ENCODE peak calls at places on chromosomes 5 and 9, in eight cellular contexts. One of them, this sample, is unnamed.

GRCh38 chr5:110333384-110333783 is 393.1 kb downstream of the TMEM232 start:
- DNase-seq in body of pancreas: no peak
- DNase-seq in endothelial cell of umbilical vein: no peak
- DNase-seq in NB4: peak; percentile 36
- DNase-seq in gastrocnemius medialis: no peak
- DNase-seq in adrenal gland: no peak
- DNase-seq in transverse colon: no peak
- DNase-seq in stomach: no peak
- DNase-seq in this sample: no peak

GRCh38 chr9:99431103-99431502 is 209.0 kb downstream of the SEC61B start:
- DNase-seq in body of pancreas: no peak
- DNase-seq in endothelial cell of umbilical vein: peak; percentile 87
- DNase-seq in NB4: no peak
- DNase-seq in gastrocnemius medialis: no peak
- DNase-seq in adrenal gland: no peak
- DNase-seq in transverse colon: no peak
- DNase-seq in stomach: no peak
- DNase-seq in this sample: no peak

GRCh38 chr5:39986614-39987013 is 561.8 kb upstream of the DAB2 start:
- DNase-seq in body of pancreas: no peak
- DNase-seq in endothelial cell of umbilical vein: peak; percentile 4
- DNase-seq in NB4: no peak
- DNase-seq in gastrocnemius medialis: no peak
- DNase-seq in adrenal gland: no peak
- DNase-seq in transverse colon: no peak
- DNase-seq in stomach: no peak
- DNase-seq in this sample: no peak

GRCh38 chr5:170300361-170301013 is 2.9 kb upstream of the LCP2 start:
- DNase-seq in body of pancreas: no peak
- DNase-seq in endothelial cell of umbilical vein: no peak
- DNase-seq in NB4: peak; percentile 78
- DNase-seq in gastrocnemius medialis: peak; percentile 27
- DNase-seq in adrenal gland: no peak
- DNase-seq in transverse colon: no peak
- DNase-seq in stomach: no peak
- DNase-seq in this sample: no peak

GRCh38 chr9:125631391-125632085 is 75.5 kb downstream of the MAPKAP1 start:
- DNase-seq in body of pancreas: no peak
- DNase-seq in endothelial cell of umbilical vein: peak; percentile 73
- DNase-seq in NB4: peak; percentile 55
- DNase-seq in gastrocnemius medialis: no peak
- DNase-seq in adrenal gland: peak; percentile 37
- DNase-seq in transverse colon: peak; percentile 20
- DNase-seq in stomach: no peak
- DNase-seq in this sample: peak; percentile 51

GRCh38 chr9:99092643-99093491 is 12.0 kb upstream of the TGFBR1 start:
- DNase-seq in body of pancreas: no peak
- DNase-seq in endothelial cell of umbilical vein: no peak
- DNase-seq in NB4: no peak
- DNase-seq in gastrocnemius medialis: no peak
- DNase-seq in adrenal gland: no peak
- DNase-seq in transverse colon: no peak
- DNase-seq in stomach: no peak
- DNase-seq in this sample: peak; percentile 70

GRCh38 chr9:83596899-83597504 is 25.9 kb upstream of the IDNK start:
- DNase-seq in body of pancreas: peak; percentile 55
- DNase-seq in endothelial cell of umbilical vein: peak; percentile 31
- DNase-seq in NB4: peak; percentile 54
- DNase-seq in gastrocnemius medialis: no peak
- DNase-seq in adrenal gland: peak; percentile 51
- DNase-seq in transverse colon: peak; percentile 29
- DNase-seq in stomach: no peak
- DNase-seq in this sample: peak; percentile 38

GRCh38 chr9:21810388-21810787 is 8.0 kb downstream of the MTAP start:
- DNase-seq in body of pancreas: no peak
- DNase-seq in endothelial cell of umbilical vein: no peak
- DNase-seq in NB4: no peak
- DNase-seq in gastrocnemius medialis: no peak
- DNase-seq in adrenal gland: no peak
- DNase-seq in transverse colon: no peak
- DNase-seq in stomach: no peak
- DNase-seq in this sample: no peak

GRCh38 chr5:87733918-87734317 is 321.2 kb upstream of the CCNH start:
- DNase-seq in body of pancreas: no peak
- DNase-seq in endothelial cell of umbilical vein: no peak
- DNase-seq in NB4: no peak
- DNase-seq in gastrocnemius medialis: no peak
- DNase-seq in adrenal gland: no peak
- DNase-seq in transverse colon: no peak
- DNase-seq in stomach: no peak
- DNase-seq in this sample: no peak

GRCh38 chr5:160423025-160423554 is 1.4 kb downstream of the PTTG1 start:
- DNase-seq in body of pancreas: no peak
- DNase-seq in endothelial cell of umbilical vein: no peak
- DNase-seq in NB4: no peak
- DNase-seq in gastrocnemius medialis: no peak
- DNase-seq in adrenal gland: no peak
- DNase-seq in transverse colon: no peak
- DNase-seq in stomach: no peak
- DNase-seq in this sample: peak; percentile 43

GRCh38 chr9:33393581-33393980 is 8.8 kb downstream of the AQP7 start:
- DNase-seq in body of pancreas: peak; percentile 31
- DNase-seq in endothelial cell of umbilical vein: no peak
- DNase-seq in NB4: no peak
- DNase-seq in gastrocnemius medialis: peak; percentile 52
- DNase-seq in adrenal gland: no peak
- DNase-seq in transverse colon: no peak
- DNase-seq in stomach: no peak
- DNase-seq in this sample: no peak

GRCh38 chr5:52791366-52791765 is 3.6 kb downstream of the ITGA1 start:
- DNase-seq in body of pancreas: no peak
- DNase-seq in endothelial cell of umbilical vein: no peak
- DNase-seq in NB4: no peak
- DNase-seq in gastrocnemius medialis: no peak
- DNase-seq in adrenal gland: no peak
- DNase-seq in transverse colon: no peak
- DNase-seq in stomach: no peak
- DNase-seq in this sample: no peak

GRCh38 chr5:99644822-99645221 is 716.0 kb upstream of the CHD1 start:
- DNase-seq in body of pancreas: no peak
- DNase-seq in endothelial cell of umbilical vein: no peak
- DNase-seq in NB4: no peak
- DNase-seq in gastrocnemius medialis: no peak
- DNase-seq in adrenal gland: no peak
- DNase-seq in transverse colon: no peak
- DNase-seq in stomach: no peak
- DNase-seq in this sample: no peak

GRCh38 chr9:122058707-122059106 is 34.4 kb downstream of the TTLL11 start:
- DNase-seq in body of pancreas: no peak
- DNase-seq in endothelial cell of umbilical vein: no peak
- DNase-seq in NB4: no peak
- DNase-seq in gastrocnemius medialis: no peak
- DNase-seq in adrenal gland: no peak
- DNase-seq in transverse colon: no peak
- DNase-seq in stomach: no peak
- DNase-seq in this sample: no peak

GRCh38 chr5:157744055-157745011 is 821 bp downstream of the LSM11 start:
- DNase-seq in body of pancreas: peak; percentile 26
- DNase-seq in endothelial cell of umbilical vein: peak; percentile 32
- DNase-seq in NB4: peak; percentile 53
- DNase-seq in gastrocnemius medialis: no peak
- DNase-seq in adrenal gland: peak; percentile 32
- DNase-seq in transverse colon: peak; percentile 23
- DNase-seq in stomach: no peak
- DNase-seq in this sample: peak; percentile 83

GRCh38 chr9:125646222-125647100 is 60.5 kb downstream of the MAPKAP1 start:
- DNase-seq in body of pancreas: no peak
- DNase-seq in endothelial cell of umbilical vein: peak; percentile 58
- DNase-seq in NB4: no peak
- DNase-seq in gastrocnemius medialis: no peak
- DNase-seq in adrenal gland: no peak
- DNase-seq in transverse colon: no peak
- DNase-seq in stomach: no peak
- DNase-seq in this sample: no peak

GRCh38 chr5:144566747-144567415 is 396.2 kb downstream of the KCTD16 start:
- DNase-seq in body of pancreas: no peak
- DNase-seq in endothelial cell of umbilical vein: no peak
- DNase-seq in NB4: no peak
- DNase-seq in gastrocnemius medialis: no peak
- DNase-seq in adrenal gland: no peak
- DNase-seq in transverse colon: no peak
- DNase-seq in stomach: no peak
- DNase-seq in this sample: no peak

GRCh38 chr9:129610473-129611301 is 10.2 kb downstream of the C9orf50 start:
- DNase-seq in body of pancreas: peak; percentile 82
- DNase-seq in endothelial cell of umbilical vein: peak; percentile 64
- DNase-seq in NB4: peak; percentile 71
- DNase-seq in gastrocnemius medialis: peak; percentile 60
- DNase-seq in adrenal gland: peak; percentile 80
- DNase-seq in transverse colon: peak; percentile 82
- DNase-seq in stomach: peak; percentile 82
- DNase-seq in this sample: peak; percentile 55
- TF ChIP-seq POLR2A in body of pancreas: no peak
- TF ChIP-seq POLR2A in endothelial cell of umbilical vein: no peak
- TF ChIP-seq POLR2A in NB4: no peak
- TF ChIP-seq POLR2A in gastrocnemius medialis: no peak
- TF ChIP-seq POLR2A in adrenal gland: no peak
- TF ChIP-seq POLR2A in transverse colon: peak; percentile 13
- TF ChIP-seq POLR2A in stomach: no peak
- TF ChIP-seq POLR2A in this sample: no peak

DNA sequence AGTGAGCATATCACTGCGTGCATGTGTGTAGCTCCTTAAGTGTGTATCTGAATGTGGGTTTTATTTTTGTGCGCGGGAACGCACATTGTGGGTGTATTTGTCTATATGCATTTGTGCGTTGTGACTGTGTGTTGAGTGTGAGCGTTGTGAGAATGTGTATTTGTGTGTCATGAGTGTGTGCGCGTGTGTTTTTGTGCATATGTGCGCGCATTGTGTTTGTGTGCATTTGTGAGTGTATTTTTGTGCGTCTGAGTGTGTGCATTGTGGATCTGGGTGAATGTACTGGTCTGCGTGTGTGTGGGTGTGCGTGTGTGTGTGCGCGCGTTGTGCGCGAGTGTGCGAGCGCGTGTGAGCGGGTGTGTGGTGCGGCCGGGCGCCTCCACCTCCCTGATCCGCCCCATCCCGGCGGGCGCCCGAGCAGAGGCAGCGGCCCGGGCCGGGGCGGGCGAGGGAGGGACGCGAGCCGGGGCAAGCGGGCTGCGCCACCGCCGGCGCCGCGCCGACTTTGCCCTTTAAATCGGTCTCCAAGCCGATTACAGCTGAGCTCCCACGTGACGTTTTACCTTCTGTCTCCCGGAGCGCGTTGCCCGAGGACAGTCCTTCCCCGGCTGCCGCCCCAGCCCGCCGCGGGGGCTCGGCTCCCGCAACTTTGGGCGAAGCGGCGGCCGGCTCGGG is at the start of gene RASGRF2:
- DNase-seq in body of pancreas: no peak
- DNase-seq in endothelial cell of umbilical vein: peak; percentile 11
- DNase-seq in NB4: no peak
- DNase-seq in gastrocnemius medialis: no peak
- DNase-seq in adrenal gland: peak; percentile 18
- DNase-seq in transverse colon: peak; percentile 49
- DNase-seq in stomach: peak; percentile 26
- DNase-seq in this sample: peak; percentile 7
- TF ChIP-seq POLR2A in body of pancreas: no peak
- TF ChIP-seq POLR2A in endothelial cell of umbilical vein: no peak
- TF ChIP-seq POLR2A in NB4: no peak
- TF ChIP-seq POLR2A in gastrocnemius medialis: peak; percentile 47
- TF ChIP-seq POLR2A in adrenal gland: no peak
- TF ChIP-seq POLR2A in transverse colon: no peak
- TF ChIP-seq POLR2A in stomach: no peak
- TF ChIP-seq POLR2A in this sample: no peak

DNA sequence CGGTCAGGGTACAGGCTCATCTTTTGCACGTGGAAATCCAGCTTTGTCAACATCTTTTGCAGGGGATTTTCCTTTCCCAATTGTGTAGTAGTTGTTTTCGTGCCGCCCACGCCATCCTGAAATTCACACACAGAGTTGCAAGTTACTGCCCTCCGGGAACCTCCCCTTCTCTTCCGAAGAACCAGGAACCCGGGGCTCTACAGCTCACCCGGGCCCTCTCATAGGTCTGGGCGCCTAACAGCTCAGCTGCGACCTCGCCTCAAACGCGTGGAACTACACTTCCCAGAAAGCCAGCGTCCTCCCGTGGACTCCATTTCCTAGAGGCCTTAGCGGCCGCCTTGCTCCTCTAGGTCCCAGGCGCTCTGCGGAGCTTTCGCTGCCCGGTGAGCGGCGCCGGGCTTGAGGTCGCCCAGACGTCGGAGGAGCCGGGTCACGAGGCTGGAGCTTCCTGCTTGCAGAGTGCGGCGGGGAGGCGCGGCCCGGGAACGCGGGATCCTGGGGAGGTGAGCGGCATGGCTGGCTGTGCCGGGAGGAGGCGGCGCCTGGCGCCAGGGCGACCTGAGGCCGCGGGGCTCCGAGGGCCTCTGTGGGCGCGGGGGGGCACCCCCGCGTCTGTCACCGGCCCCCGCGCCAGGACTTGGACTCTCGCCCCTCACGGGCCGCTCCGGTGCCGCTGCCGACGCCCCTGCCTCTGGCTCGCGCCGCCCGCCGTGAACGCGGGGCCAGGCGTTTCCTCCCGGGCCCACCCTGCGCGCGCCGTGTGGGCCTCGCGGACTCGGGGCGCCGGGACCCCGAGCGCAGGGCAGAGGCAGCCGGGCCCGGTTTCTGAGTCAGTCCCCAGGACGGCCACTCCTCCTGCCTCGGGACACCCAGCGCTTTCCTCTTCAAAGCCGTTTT is at the start of gene ZNF354B:
- DNase-seq in body of pancreas: peak; percentile 89
- DNase-seq in endothelial cell of umbilical vein: peak; percentile 98
- DNase-seq in NB4: peak; percentile 97
- DNase-seq in gastrocnemius medialis: peak; percentile 86
- DNase-seq in adrenal gland: peak; percentile 88
- DNase-seq in transverse colon: peak; percentile 92
- DNase-seq in stomach: peak; percentile 93
- DNase-seq in this sample: peak; percentile 83
- TF ChIP-seq POLR2A in body of pancreas: peak; percentile 59
- TF ChIP-seq POLR2A in endothelial cell of umbilical vein: peak; percentile 63
- TF ChIP-seq POLR2A in NB4: peak; percentile 50
- TF ChIP-seq POLR2A in gastrocnemius medialis: peak; percentile 73
- TF ChIP-seq POLR2A in adrenal gland: peak; percentile 82
- TF ChIP-seq POLR2A in transverse colon: peak; percentile 61
- TF ChIP-seq POLR2A in stomach: no peak
- TF ChIP-seq POLR2A in this sample: peak; percentile 63

DNA sequence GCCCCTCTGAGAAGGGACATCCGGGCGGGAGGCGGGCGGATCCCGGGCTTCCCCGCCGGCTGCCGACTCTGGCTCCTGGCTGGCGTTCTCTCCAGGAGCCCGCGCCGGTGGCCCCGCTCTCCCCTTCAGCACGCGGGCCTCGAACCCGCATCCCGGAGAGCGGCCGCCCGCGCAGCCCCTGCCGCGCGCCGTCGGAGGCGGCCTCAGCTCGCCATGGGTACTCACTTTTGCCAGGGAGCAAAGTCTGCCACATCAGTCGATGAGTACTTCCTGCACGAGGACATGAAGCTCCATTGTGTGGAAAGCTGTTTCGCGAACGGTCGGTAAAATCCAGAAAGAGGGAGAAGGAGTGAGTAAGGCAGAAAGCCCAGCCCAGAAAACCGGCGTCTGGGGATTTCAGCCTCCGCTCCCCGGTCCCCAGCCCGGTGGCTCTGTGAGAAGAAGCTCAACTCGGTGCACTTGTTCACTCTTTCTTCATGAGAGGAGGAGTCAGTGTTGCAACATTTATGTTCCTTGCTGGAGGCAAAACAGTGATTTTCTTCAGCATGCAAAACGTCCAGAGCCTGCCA is at the start of gene PRLR:
- DNase-seq in body of pancreas: peak; percentile 61
- DNase-seq in endothelial cell of umbilical vein: no peak
- DNase-seq in NB4: peak; percentile 17
- DNase-seq in gastrocnemius medialis: peak; percentile 43
- DNase-seq in adrenal gland: peak; percentile 52
- DNase-seq in transverse colon: peak; percentile 62
- DNase-seq in stomach: peak; percentile 47
- DNase-seq in this sample: no peak
- TF ChIP-seq POLR2A in body of pancreas: peak; percentile 40
- TF ChIP-seq POLR2A in endothelial cell of umbilical vein: no peak
- TF ChIP-seq POLR2A in NB4: no peak
- TF ChIP-seq POLR2A in gastrocnemius medialis: no peak
- TF ChIP-seq POLR2A in adrenal gland: peak; percentile 71
- TF ChIP-seq POLR2A in transverse colon: peak; percentile 56
- TF ChIP-seq POLR2A in stomach: no peak
- TF ChIP-seq POLR2A in this sample: no peak